ENCODE peak calls at places on chromosomes 2 and 18, in six cellular contexts. X is psoas muscle, K is cardiac muscle cell, B is fibroblast of lung, C is keratinocyte, E is AG04450. P is an unnamed sample.

GRCh38 chr2:134917958-134918517 is 584 bp upstream of the CCNT2 start:
- DNase-seq in X (no peak), K (no peak), B (no peak), C (peak; percentile 25), E (no peak), P (no peak)

GRCh38 chr2:45731146-45731545 is 79.7 kb downstream of the PRKCE start:
- DNase-seq in X (no peak), K (no peak), B (no peak), C (no peak), E (no peak), P (no peak)

GRCh38 chr2:24403168-24403850 is 43.0 kb upstream of the ITSN2 start:
- DNase-seq in X (no peak), K (no peak), B (no peak), C (no peak), E (no peak), P (no peak)

GRCh38 chr18:3748081-3748480 is 298.1 kb downstream of the TGIF1 start:
- DNase-seq in X (no peak), K (peak; percentile 15), B (peak; percentile 42), C (no peak), E (no peak), P (no peak)

GRCh38 chr2:143802242-143802641 is 673.0 kb downstream of the ARHGAP15 start:
- DNase-seq in X (no peak), K (no peak), B (peak; percentile 79), C (no peak), E (peak; percentile 54), P (no peak)

GRCh38 chr2:151388011-151388410 is 21.7 kb upstream of the RIF1 start:
- DNase-seq in X (no peak), K (no peak), B (no peak), C (no peak), E (no peak), P (no peak)

GRCh38 chr2:58334414-58334813 is 93.3 kb upstream of the FANCL start:
- DNase-seq in X (no peak), K (no peak), B (no peak), C (no peak), E (no peak), P (no peak)

GRCh38 chr2:17188726-17189125 is 329.5 kb downstream of the RAD51AP2 start:
- DNase-seq in X (no peak), K (no peak), B (no peak), C (no peak), E (no peak), P (no peak)

GRCh38 chr2:116987447-116987846 is 827.0 kb upstream of the DDX18 start:
- DNase-seq in X (no peak), K (no peak), B (no peak), C (no peak), E (no peak), P (no peak)

GRCh38 chr18:72871091-72871490 is 3.3 kb upstream of the NETO1 start:
- DNase-seq in X (no peak), K (no peak), B (peak; percentile 12), C (no peak), E (no peak), P (no peak)

GRCh38 chr2:32838418-32838817 is 108.3 kb upstream of the LTBP1 start:
- DNase-seq in X (no peak), K (no peak), B (no peak), C (no peak), E (no peak), P (no peak)

GRCh38 chr2:58182527-58182926 is 58.6 kb downstream of the FANCL start:
- DNase-seq in X (no peak), K (peak; percentile 6), B (peak; percentile 20), C (no peak), E (no peak), P (no peak)

GRCh38 chr18:8167036-8167435 is 442.2 kb upstream of the RAB12 start:
- DNase-seq in X (no peak), K (no peak), B (no peak), C (no peak), E (no peak), P (no peak)

GRCh38 chr2:240919161-240919781 is 13.1 kb downstream of the CROCC2 start:
- DNase-seq in X (peak; percentile 45), K (no peak), B (no peak), C (no peak), E (no peak), P (peak; percentile 68)

GRCh38 chr18:44537521-44537920 is 143.2 kb upstream of the SETBP1 start:
- DNase-seq in X (no peak), K (peak; percentile 65), B (peak; percentile 66), C (peak; percentile 76), E (peak; percentile 21), P (peak; percentile 41)

GRCh38 chr2:70991742-70992141 is 2.9 kb downstream of the TEX261 start:
- DNase-seq in X (no peak), K (no peak), B (no peak), C (no peak), E (no peak), P (no peak)

GRCh38 chr18:55515946-55516710 is 71.9 kb downstream of the TCF4 start:
- DNase-seq in X (no peak), K (peak; percentile 34), B (no peak), C (no peak), E (no peak), P (no peak)

GRCh38 chr2:36373149-36373880 is 17.7 kb downstream of the CRIM1 start:
- DNase-seq in X (no peak), K (peak; percentile 86), B (peak; percentile 87), C (no peak), E (no peak), P (no peak)

GRCh38 chr18:46916551-46917107 is 678 bp downstream of the PIAS2 start:
- DNase-seq in X (no peak), K (peak; percentile 47), B (peak; percentile 42), C (no peak), E (no peak), P (no peak)

GRCh38 chr2:149601141-149601796 is 13.7 kb upstream of the MMADHC start:
- DNase-seq in X (no peak), K (peak; percentile 67), B (peak; percentile 39), C (no peak), E (no peak), P (no peak)

GRCh38 chr2:203683932-203684556 is 22.4 kb upstream of the CD28 start:
- DNase-seq in X (no peak), K (peak; percentile 90), B (peak; percentile 69), C (peak; percentile 69), E (peak; percentile 55), P (no peak)

GRCh38 chr2:218255441-218255840 is 5.4 kb upstream of the GPBAR1 start:
- DNase-seq in X (no peak), K (peak; percentile 34), B (peak; percentile 46), C (no peak), E (peak; percentile 20), P (no peak)

GRCh38 chr18:62576277-62576676 is 53.5 kb downstream of the ZCCHC2 start:
- DNase-seq in X (no peak), K (no peak), B (no peak), C (no peak), E (no peak), P (no peak)

GRCh38 chr18:62607302-62607701 is 84.5 kb downstream of the ZCCHC2 start:
- DNase-seq in X (no peak), K (no peak), B (no peak), C (no peak), E (no peak), P (peak; percentile 27)

DNA sequence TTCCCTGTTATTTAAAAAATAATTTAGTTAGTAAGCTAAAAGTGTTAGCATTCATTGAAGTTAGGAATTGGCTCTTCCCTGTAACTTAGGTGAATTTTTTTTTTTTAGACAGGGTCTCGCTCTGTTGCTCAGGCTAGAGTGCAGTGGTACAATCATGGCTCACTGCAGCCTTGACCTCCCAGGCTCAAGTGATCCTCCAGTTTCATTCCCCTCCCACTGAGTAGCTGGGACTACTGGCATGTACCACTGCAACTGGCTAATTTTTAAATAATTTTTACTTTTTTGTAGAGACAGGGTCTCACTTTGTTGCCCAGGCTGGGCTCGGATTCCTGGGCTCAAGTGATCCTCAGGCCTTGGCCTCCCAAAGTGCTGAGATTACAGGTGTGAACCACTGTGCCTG is 66.4 kb downstream of the CERS6 start:
- DNase-seq in X (no peak), K (no peak), B (no peak), C (no peak), E (no peak), P (no peak)
- TF ChIP-seq CTCF in X (no peak), K (no peak), B (no peak), C (no peak), E (no peak), P (no peak)

GRCh38 chr2:96534131-96534530 is 2.4 kb upstream of the ARID5A start:
- DNase-seq in X (no peak), K (peak; percentile 17), B (no peak), C (no peak), E (no peak), P (no peak)

GRCh38 chr2:96535331-96535730 is 1.2 kb upstream of the ARID5A start:
- DNase-seq in X (peak; percentile 35), K (no peak), B (no peak), C (no peak), E (no peak), P (peak; percentile 43)

GRCh38 chr2:96536445-96537065 is at the start of gene ARID5A:
- DNase-seq in X (peak; percentile 96), K (peak; percentile 92), B (peak; percentile 83), C (no peak), E (peak; percentile 53), P (peak; percentile 98)

GRCh38 chr2:96533292-96534073 is 3.1 kb upstream of the ARID5A start:
- DNase-seq in X (peak; percentile 93), K (peak; percentile 85), B (peak; percentile 81), C (no peak), E (no peak), P (peak; percentile 82)

GRCh38 chr2:96534701-96535181 is 1.8 kb upstream of the ARID5A start:
- DNase-seq in X (peak; percentile 66), K (no peak), B (no peak), C (no peak), E (no peak), P (no peak)
- H3K27ac ChIP-seq in X (peak overlapping the region; percentile 98), K (no peak overlapping the region), B (no peak overlapping the region), C (peak overlapping the region; percentile 63), E (no peak overlapping the region), P (no peak overlapping the region)

GRCh38 chr18:13680612-13681011 is 45.7 kb downstream of the FAM210A start:
- DNase-seq in X (no peak), K (peak; percentile 32), B (no peak), C (no peak), E (no peak), P (no peak)
- TF ChIP-seq CTCF in X (peak; percentile 44), K (peak; percentile 51), B (peak; percentile 43), C (no peak), E (peak; percentile 39), P (peak; percentile 28)

GRCh38 chr2:215619989-215620388 is 184.1 kb upstream of the FN1 start:
- DNase-seq in X (peak; percentile 58), K (peak; percentile 26), B (no peak), C (no peak), E (no peak), P (peak; percentile 48)
- H3K27ac ChIP-seq in X (no peak overlapping the region), K (peak overlapping the region; percentile 89), B (no peak overlapping the region), C (no peak overlapping the region), E (no peak overlapping the region), P (no peak overlapping the region)

GRCh38 chr18:78246588-78246987 is 733.0 kb upstream of the SALL3 start:
- DNase-seq in X (no peak), K (no peak), B (no peak), C (no peak), E (no peak), P (no peak)
- TF ChIP-seq CTCF in X (no peak), K (no peak), B (no peak), C (no peak), E (no peak), P (no peak)

DNA sequence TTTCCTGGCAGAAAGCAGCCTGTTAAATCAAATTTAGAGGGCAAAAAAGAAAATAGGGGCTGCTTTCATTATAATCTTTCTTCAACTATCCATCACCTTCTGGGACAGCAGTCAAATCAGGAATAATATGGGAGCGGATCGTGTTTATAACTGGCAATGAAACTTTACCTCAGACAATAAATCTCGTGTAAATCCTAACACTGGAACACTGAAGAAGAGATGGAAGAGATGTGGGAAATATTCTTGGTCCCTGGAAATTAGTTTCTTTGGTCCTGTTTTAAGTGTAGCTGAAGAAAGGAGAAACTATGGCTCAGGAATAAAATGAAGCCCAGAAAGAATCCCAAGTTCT is 77.6 kb upstream of the SERTAD2 start:
- DNase-seq in X (no peak), K (no peak), B (no peak), C (no peak), E (no peak), P (no peak)
- H3K27ac ChIP-seq in X (peak overlapping the region; percentile 60), K (no peak overlapping the region), B (peak overlapping the region; percentile 60), C (peak overlapping the region; percentile 33), E (no peak overlapping the region), P (no peak overlapping the region)